ENCODE peak calls at places on chromosomes 2 and 18, in nine cellular contexts. M, X, K, P, Y, L, D, J and I are unnamed samples.

GRCh38 chr2:206805922-206806607 is 40.7 kb downstream of the FASTKD2 start:
- DNase-seq in D (no peak), M (no peak), J (no peak), K (no peak), X (no peak), P (peak; percentile 53), Y (no peak), L (no peak), I (no peak)

GRCh38 chr2:118808429-118808809 is 39.0 kb downstream of the EN1 start:
- DNase-seq in P (no peak), D (no peak), Y (no peak), X (no peak), M (no peak), L (no peak), J (no peak), K (no peak), I (no peak)

GRCh38 chr2:16869711-16870110 is 204.1 kb upstream of the CYRIA start:
- DNase-seq in Y (no peak), J (no peak), D (no peak), P (no peak), X (no peak), M (no peak), K (no peak), L (no peak), I (no peak)

GRCh38 chr2:67656875-67657274 is 259.7 kb downstream of the ETAA1 start:
- DNase-seq in K (no peak), D (no peak), P (no peak), M (no peak), X (no peak), L (no peak), Y (no peak), J (no peak), I (no peak)

GRCh38 chr2:20438334-20439192 is 8.3 kb upstream of the RHOB start:
- DNase-seq in X (peak; percentile 87), M (peak; percentile 82), L (peak; percentile 66), J (no peak), K (no peak), P (no peak), Y (no peak), D (no peak), I (no peak)

GRCh38 chr2:154375625-154376020 is 322.9 kb upstream of the KCNJ3 start:
- DNase-seq in P (peak; percentile 29), D (no peak), J (peak; percentile 42), Y (no peak), L (no peak), X (peak; percentile 54), K (no peak), M (no peak), I (no peak)

GRCh38 chr2:30705711-30706533 is 101.3 kb downstream of the CAPN13 start:
- DNase-seq in Y (no peak), P (no peak), X (no peak), J (no peak), M (no peak), K (no peak), L (peak; percentile 29), D (no peak), I (no peak)

GRCh38 chr18:10062292-10062940 is 148.6 kb downstream of the VAPA start:
- DNase-seq in L (no peak), D (no peak), M (no peak), Y (no peak), J (no peak), P (peak; percentile 56), K (no peak), X (no peak), I (no peak)

GRCh38 chr2:26395394-26395793 is 6.3 kb upstream of the DRC1 start:
- DNase-seq in J (no peak), D (no peak), Y (no peak), L (no peak), P (peak; percentile 72), M (no peak), X (no peak), K (no peak), I (no peak)

DNA sequence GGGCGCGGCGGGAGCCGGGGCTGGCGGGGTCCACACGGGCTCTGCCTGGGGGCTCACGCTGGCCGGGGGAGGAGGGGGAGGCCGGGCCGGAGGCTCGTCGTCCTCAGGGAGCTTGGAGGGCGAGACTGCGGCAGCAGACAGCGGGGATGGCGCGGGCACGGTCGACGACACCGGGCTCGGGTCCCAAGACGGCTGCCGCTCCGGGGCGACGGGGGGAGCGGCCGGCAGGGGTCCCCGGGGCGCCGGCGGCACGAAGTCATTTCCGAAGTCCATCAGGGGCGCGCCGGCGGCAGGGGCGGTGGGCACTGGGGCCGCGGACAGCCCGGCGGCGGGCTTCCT is 488 bp downstream of the RTN4 start:
- DNase-seq in X (no peak), Y (no peak), P (no peak), D (no peak), J (no peak), L (no peak), M (no peak), K (no peak), I (no peak)
- H3K4me1 ChIP-seq in X (peaks cover 47% of the 10 kb centered on the region), Y (peaks cover 59% of the 10 kb centered on the region), P (peaks cover 5% of the 10 kb centered on the region), D (peaks cover 16% of the 10 kb centered on the region), J (peaks cover 19% of the 10 kb centered on the region), L (peaks cover 38% of the 10 kb centered on the region), M (peaks cover 50% of the 10 kb centered on the region), K (peaks cover 15% of the 10 kb centered on the region), I (no peaks in the 10 kb centered on the region)

DNA sequence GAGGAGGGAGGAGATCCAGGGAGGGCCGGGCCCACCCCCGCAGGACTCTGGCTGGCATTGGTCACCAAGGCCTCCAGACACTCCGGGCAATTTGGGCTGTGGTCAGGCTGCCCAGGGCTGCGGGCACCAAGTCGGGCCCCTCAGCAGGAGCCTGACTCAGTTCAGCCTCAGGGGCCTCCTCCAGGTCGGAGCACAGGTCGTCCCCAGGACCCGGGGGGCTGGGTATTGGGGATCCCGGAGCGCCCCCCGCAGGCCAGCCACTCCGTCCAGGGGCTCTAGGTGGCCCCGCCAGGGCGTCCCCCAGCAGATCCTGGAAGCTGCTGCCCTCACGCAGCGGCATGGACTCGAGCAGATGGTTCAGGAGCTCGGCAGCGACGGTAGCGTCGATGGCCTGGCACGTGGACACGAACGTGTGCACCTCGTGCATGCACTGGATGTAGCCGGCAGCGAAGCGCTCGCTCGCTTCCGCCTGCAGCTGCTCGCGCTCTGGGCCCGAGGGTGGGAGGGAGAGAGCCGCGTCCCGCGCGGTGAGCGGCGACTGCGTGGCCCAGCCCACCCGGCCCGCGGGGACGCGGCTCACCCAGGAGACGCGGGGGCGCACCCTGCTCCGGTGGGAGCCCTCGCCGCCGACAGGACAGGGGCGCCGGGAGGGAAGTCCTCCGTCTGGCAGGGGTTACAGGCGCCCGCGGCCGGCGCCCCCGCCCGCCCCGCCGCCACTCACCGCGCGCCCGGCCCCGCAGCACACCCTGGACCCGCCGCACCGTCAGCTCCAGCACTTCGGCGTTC is 879 bp downstream of the HES6 start:
- DNase-seq in P (peak; percentile 72), K (no peak), D (no peak), J (no peak), L (peak; percentile 69), Y (peak; percentile 30), X (no peak), M (no peak), I (peak; percentile 41)
- H3K4me3 ChIP-seq in P (peak overlapping the region; percentile 9), K (peak overlapping the region; percentile 68), D (peak overlapping the region; percentile 31), J (peak overlapping the region; percentile 96), L (peak overlapping the region; percentile 73), Y (peak overlapping the region; percentile 23), X (peak overlapping the region; percentile 85), M (peak overlapping the region; percentile 49), I (peak overlapping the region; percentile 42)

DNA sequence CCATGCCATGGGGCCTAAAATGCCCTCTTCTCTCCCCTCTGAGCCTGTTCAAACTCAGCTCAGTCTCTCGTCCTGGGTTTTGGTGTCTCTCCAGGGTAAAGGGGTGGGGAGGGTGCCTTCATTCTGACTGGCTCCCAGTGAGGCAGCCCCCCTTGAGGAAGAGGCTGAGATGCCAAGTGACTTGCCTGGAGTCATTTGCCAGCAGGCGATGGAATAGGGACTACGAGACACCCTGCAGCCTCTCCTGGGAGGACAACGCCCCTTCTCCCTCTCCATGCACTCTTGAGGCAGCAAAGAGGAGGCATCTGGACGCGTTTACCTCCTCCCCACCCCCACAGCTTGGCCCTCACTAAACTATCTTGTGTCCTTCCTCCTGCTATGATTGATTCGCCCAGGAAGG is 765 bp upstream of the STON1 start:
- DNase-seq in Y (no peak), L (no peak), P (peak; percentile 52), D (no peak), J (no peak), X (no peak), K (no peak), M (no peak), I (no peak)
- H3K27ac ChIP-seq in Y (no peak overlapping the region), L (peak overlapping the region; percentile 72), P (no peak overlapping the region), D (peak overlapping the region; percentile 76), J (no peak overlapping the region), X (no peak overlapping the region), K (peak overlapping the region; percentile 74), M (peak overlapping the region; percentile 87), I (peak overlapping the region; percentile 44)

GRCh38 chr2:109532728-109533076 is 81.1 kb downstream of the SEPTIN10 start:
- DNase-seq in J (no peak), L (no peak), K (no peak), D (no peak), P (no peak), Y (no peak), X (no peak), M (peak; percentile 34), I (no peak)
- H3K4me1 ChIP-seq in J (no peaks in the 10 kb centered on the region), L (no peaks in the 10 kb centered on the region), K (no peaks in the 10 kb centered on the region), D (no peaks in the 10 kb centered on the region), P (no peaks in the 10 kb centered on the region), Y (no peaks in the 10 kb centered on the region), X (peaks cover 35% of the 10 kb centered on the region), M (no peaks in the 10 kb centered on the region), I (no peaks in the 10 kb centered on the region)

GRCh38 chr2:129302106-129302505 is 677.4 kb upstream of the RAB6C start:
- DNase-seq in L (no peak), P (no peak), M (no peak), K (no peak), D (no peak), J (no peak), Y (no peak), X (no peak), I (no peak)
- H3K4me3 ChIP-seq in L (no peak overlapping the region), P (no peak overlapping the region), M (no peak overlapping the region), K (no peak overlapping the region), D (no peak overlapping the region), J (peak overlapping the region; percentile 45), Y (no peak overlapping the region), X (no peak overlapping the region), I (no peak overlapping the region)